ENCODE peak calls at places on chromosomes 3 and 15, in six cellular contexts. Y is colonic mucosa, W is endothelial cell, V is lower lobe of right lung, I is progenitor cell of endocrine pancreas, N is cardiac fibroblast. O is an unnamed sample.

GRCh38 chr15:90585863-90586262 is 56.1 kb downstream of the CRTC3 start:
- DNase-seq in Y (no peak), W (no peak), V (no peak), I (no peak), N (peak), O (no peak)

GRCh38 chr3:130843441-130843840 is 50.4 kb upstream of the ATP2C1 start:
- DNase-seq in Y (no peak), W (no peak), V (no peak), I (no peak), N (no peak), O (no peak)

GRCh38 chr15:75712668-75713337 is at the start of gene CSPG4:
- DNase-seq in Y (no peak), W (peak), V (no peak), I (no peak), N (peak), O (peak)

GRCh38 chr3:156389151-156389760 is 165.7 kb downstream of the SSR3 start:
- DNase-seq in Y (no peak), W (no peak), V (no peak), I (no peak), N (no peak), O (no peak)

GRCh38 chr3:128720891-128721290 is 5.1 kb upstream of the RAB7A start:
- DNase-seq in Y (no peak), W (no peak), V (no peak), I (no peak), N (no peak), O (no peak)

GRCh38 chr15:71115567-71116351 is 488 bp downstream of the THSD4 start:
- DNase-seq in Y (peak), W (peak), V (peak), I (peak), N (peak), O (peak)

GRCh38 chr15:89822951-89823701 is 8.5 kb upstream of the ANPEP start:
- DNase-seq in Y (no peak), W (no peak), V (peak), I (no peak), N (peak), O (no peak)

GRCh38 chr3:36701903-36702374 is 62.4 kb downstream of the DCLK3 start:
- DNase-seq in Y (no peak), W (no peak), V (no peak), I (no peak), N (peak), O (no peak)

GRCh38 chr3:164572436-164572835 is 505.9 kb downstream of the SI start:
- DNase-seq in Y (no peak), W (no peak), V (no peak), I (no peak), N (no peak), O (no peak)

GRCh38 chr3:64462203-64463120 is 225.3 kb downstream of the ADAMTS9 start:
- DNase-seq in Y (no peak), W (no peak), V (no peak), I (no peak), N (peak), O (no peak)

GRCh38 chr3:149770246-149770645 is 18.0 kb upstream of the COMMD2 start:
- DNase-seq in Y (no peak), W (no peak), V (no peak), I (no peak), N (no peak), O (no peak)

GRCh38 chr15:29727871-29728270 is 94.4 kb downstream of the TJP1 start:
- DNase-seq in Y (no peak), W (no peak), V (no peak), I (no peak), N (no peak), O (no peak)

GRCh38 chr3:42819351-42819965 is 10.2 kb downstream of the ACKR2 start:
- DNase-seq in Y (peak), W (peak), V (no peak), I (peak), N (no peak), O (no peak)

GRCh38 chr3:89624494-89624893 is 517.1 kb downstream of the EPHA3 start:
- DNase-seq in Y (no peak), W (no peak), V (no peak), I (no peak), N (no peak), O (no peak)

GRCh38 chr3:135444058-135444457 is 521.5 kb upstream of the PPP2R3A start:
- DNase-seq in Y (no peak), W (no peak), V (no peak), I (no peak), N (no peak), O (no peak)

GRCh38 chr3:104102386-104102785 is 1264.3 kb upstream of the ALCAM start:
- DNase-seq in Y (no peak), W (peak), V (no peak), I (no peak), N (peak), O (peak)

GRCh38 chr15:99495430-99496301 is 70.1 kb upstream of the MEF2A start:
- DNase-seq in Y (no peak), W (no peak), V (no peak), I (no peak), N (peak), O (no peak)

GRCh38 chr3:60931452-60931851 is 319.8 kb downstream of the FHIT start:
- DNase-seq in Y (no peak), W (no peak), V (no peak), I (no peak), N (no peak), O (peak)

GRCh38 chr15:69852482-69853275 is 245.0 kb downstream of the TLE3 start:
- DNase-seq in Y (no peak), W (no peak), V (no peak), I (no peak), N (peak), O (no peak)

GRCh38 chr3:45915518-45916231 is 27.6 kb upstream of the CXCR6 start:
- DNase-seq in Y (no peak), W (no peak), V (no peak), I (no peak), N (peak), O (no peak)

GRCh38 chr3:132626955-132627354 is 29.9 kb downstream of the ACKR4 start:
- DNase-seq in Y (no peak), W (no peak), V (no peak), I (no peak), N (no peak), O (no peak)

GRCh38 chr15:47993051-47993450 is 127.7 kb upstream of the SLC24A5 start:
- DNase-seq in Y (no peak), W (no peak), V (no peak), I (no peak), N (no peak), O (no peak)

GRCh38 chr15:94029495-94029894 is 201.9 kb upstream of the MCTP2 start:
- DNase-seq in Y (no peak), W (no peak), V (no peak), I (no peak), N (no peak), O (no peak)

GRCh38 chr3:129654126-129654525 is 47.6 kb upstream of the PLXND1 start:
- DNase-seq in Y (no peak), W (no peak), V (no peak), I (no peak), N (peak), O (no peak)

DNA sequence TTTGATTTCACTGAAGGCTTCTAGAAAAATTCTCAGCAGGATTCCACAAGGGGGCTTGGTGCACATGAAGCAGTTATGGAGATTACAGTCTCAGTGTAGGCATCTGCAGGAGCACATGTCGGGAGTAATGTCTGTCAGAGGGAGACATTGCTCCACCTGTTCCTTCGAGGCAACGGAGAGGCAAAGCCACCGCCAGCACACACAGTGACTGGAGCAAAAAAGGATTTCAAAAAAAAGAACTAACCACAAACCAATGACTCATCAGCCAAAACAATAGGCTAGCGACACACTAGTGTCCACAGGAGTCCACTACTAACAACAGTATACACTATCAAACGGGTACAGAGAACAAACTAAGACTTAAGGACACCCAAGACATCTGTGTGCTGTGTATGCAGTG is 68.9 kb downstream of the NPTN start:
- DNase-seq in Y (no peak), W (no peak), V (no peak), I (no peak), N (peak), O (no peak)
- TF ChIP-seq CTCF in Y (no peak), W (no peak), V (no peak), I (no peak), N (peak), O (no peak)

GRCh38 chr3:12139111-12139511 is 19.6 kb downstream of the TIMP4 start:
- DNase-seq in Y (no peak), W (peak), V (no peak), I (no peak), N (peak), O (peak)
- TF ChIP-seq CTCF in Y (peak), W (no peak), V (peak), I (peak), N (peak), O (peak)

DNA sequence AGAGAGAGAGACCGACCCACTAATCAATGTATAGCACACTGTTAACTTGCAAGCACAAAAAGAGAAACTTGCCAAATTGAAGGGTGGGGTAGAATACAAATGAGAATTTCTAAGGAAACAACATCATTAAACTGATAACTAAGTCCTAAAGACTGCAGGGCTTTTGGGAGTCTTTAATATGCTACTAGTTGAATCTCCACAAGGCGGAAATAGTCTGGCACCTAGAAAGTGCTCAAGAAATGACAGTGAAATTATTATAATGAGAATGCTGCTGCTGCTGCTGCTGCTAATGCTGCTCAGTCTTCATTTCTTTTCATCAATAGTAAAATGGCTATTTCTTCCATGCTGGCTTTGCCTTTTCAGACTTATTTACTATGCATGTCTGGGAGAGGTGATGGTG is 91.8 kb downstream of the BTD start:
- DNase-seq in Y (no peak), W (no peak), V (no peak), I (no peak), N (peak), O (no peak)
- TF ChIP-seq CTCF in Y (no peak), W (no peak), V (no peak), I (peak), N (no peak), O (no peak)

DNA sequence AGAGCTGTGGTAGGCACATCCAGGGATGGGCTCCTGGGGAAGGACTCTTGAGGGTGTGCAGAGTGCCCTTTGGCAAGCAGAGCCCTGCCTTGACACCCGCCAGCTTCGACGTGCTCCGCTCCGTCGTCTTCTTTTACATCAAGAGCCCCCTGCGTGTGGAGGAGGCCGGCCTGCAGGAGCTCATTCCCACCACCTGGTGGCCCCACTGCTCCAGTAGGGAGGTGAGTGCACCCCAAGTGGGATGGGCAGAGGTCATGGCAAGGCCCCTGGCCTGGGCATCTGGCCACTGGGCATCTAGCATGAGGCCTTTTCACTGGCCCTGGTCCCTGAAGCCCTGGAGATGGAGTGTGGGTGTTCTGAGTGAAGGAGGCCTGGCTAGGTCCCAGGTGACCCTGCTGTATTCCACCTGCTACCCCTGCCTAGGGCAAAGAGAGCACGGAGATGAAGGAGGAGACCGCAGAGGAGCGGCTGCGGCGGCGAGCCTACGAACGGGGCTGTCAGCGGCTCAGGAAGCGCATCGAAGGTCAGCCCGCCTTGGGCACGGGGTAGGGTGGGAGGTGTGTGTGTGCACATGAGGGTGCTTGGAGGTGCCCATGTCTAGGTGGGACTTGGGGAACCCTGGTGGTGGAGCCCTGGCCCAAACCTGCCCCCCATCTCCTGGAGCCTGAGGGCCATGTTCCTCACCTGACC is 12.2 kb downstream of the RNF123 start:
- DNase-seq in Y (no peak), W (peak), V (no peak), I (no peak), N (no peak), O (peak)
- TF ChIP-seq CTCF in Y (no peak), W (peak), V (peak), I (peak), N (peak), O (peak)